ENCODE peak calls at places on chromosomes 11 and 22, in nine cellular contexts. G, P, L, J, C, I, O, W and H are unnamed samples.

GRCh38 chr22:19929586-19930302 is 11.8 kb upstream of the COMT start:
- DNase-seq in G (no peak), P (no peak), L (no peak), J (no peak), C (no peak), I (no peak), O (no peak), W (no peak), H (no peak)

GRCh38 chr22:23204541-23205157 is 24.3 kb downstream of the BCR start:
- DNase-seq in G (peak), P (no peak), L (peak), J (peak), C (no peak), I (no peak), O (no peak), W (no peak), H (peak)

GRCh38 chr11:14029971-14030531 is 67.5 kb downstream of the SPON1 start:
- DNase-seq in G (peak), P (peak), L (peak), J (peak), C (no peak), I (no peak), O (peak), W (no peak), H (peak)

GRCh38 chr22:32482708-32483107 is 8.1 kb downstream of the FBXO7 start:
- DNase-seq in G (no peak), P (peak), L (no peak), J (no peak), C (no peak), I (no peak), O (no peak), W (no peak), H (no peak)

GRCh38 chr22:42912049-42912448 is 55.0 kb upstream of the ARFGAP3 start:
- DNase-seq in G (no peak), P (no peak), L (no peak), J (no peak), C (no peak), I (no peak), O (no peak), W (no peak), H (no peak)

GRCh38 chr11:66727883-66728759 is 895 bp downstream of the SPTBN2 start:
- DNase-seq in G (no peak), P (no peak), L (no peak), J (peak), C (peak), I (no peak), O (peak), W (no peak), H (no peak)

GRCh38 chr22:47602732-47603131 is 840.3 kb downstream of the TBC1D22A start:
- DNase-seq in G (no peak), P (no peak), L (no peak), J (no peak), C (no peak), I (no peak), O (no peak), W (no peak), H (no peak)

GRCh38 chr22:37197451-37198289 is 9.6 kb upstream of the C1QTNF6 start:
- DNase-seq in G (peak), P (peak), L (no peak), J (peak), C (peak), I (no peak), O (no peak), W (no peak), H (peak)

GRCh38 chr11:28505216-28505615 is 397.0 kb downstream of the METTL15 start:
- DNase-seq in G (no peak), P (no peak), L (no peak), J (no peak), C (no peak), I (no peak), O (no peak), W (no peak), H (no peak)

GRCh38 chr11:58765078-58765477 is 33.3 kb upstream of the GLYAT start:
- DNase-seq in G (no peak), P (no peak), L (no peak), J (no peak), C (no peak), I (no peak), O (no peak), W (no peak), H (no peak)
- H3K27ac ChIP-seq in G (no peak), P (no peak), L (no peak), J (no peak), C (no peak), I (no peak), O (no peak), W (no peak), H (no peak)

DNA sequence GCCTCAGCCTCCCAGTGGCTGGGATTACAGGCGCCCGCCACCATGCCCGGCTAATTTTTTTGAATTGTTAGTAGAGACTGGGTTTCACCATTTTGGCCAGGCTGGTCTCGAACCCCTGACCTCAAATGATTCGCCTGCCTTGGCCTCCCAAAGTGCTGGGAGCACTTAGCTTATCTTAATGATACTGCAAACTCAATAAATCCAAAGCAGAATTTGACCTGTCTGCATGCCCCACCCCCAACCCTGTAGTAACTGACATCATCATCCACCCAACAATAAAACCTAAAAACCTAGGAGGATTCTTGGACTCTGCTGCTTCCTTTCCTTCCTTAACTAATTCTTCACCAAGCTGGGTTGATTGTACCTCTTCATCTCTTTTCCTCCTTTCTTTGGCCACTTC is 6.3 kb upstream of the ADSL start:
- DNase-seq in G (no peak), P (peak), L (no peak), J (no peak), C (no peak), I (no peak), O (no peak), W (no peak), H (no peak)
- H3K27ac ChIP-seq in G (no peak), P (no peak), L (no peak), J (no peak), C (no peak), I (no peak), O (no peak), W (no peak), H (no peak)

GRCh38 chr11:102293873-102294601 is 23.2 kb upstream of the BIRC3 start:
- DNase-seq in G (peak), P (peak), L (no peak), J (no peak), C (peak), I (no peak), O (peak), W (peak), H (no peak)

GRCh38 chr11:102295045-102295444 is 22.2 kb upstream of the BIRC3 start:
- DNase-seq in G (no peak), P (no peak), L (no peak), J (no peak), C (no peak), I (no peak), O (no peak), W (no peak), H (no peak)

GRCh38 chr11:102291831-102292230 is 25.5 kb upstream of the BIRC3 start:
- DNase-seq in G (no peak), P (no peak), L (no peak), J (no peak), C (no peak), I (no peak), O (peak), W (no peak), H (no peak)

GRCh38 chr11:102289510-102290078 is 27.7 kb upstream of the BIRC3 start:
- DNase-seq in G (no peak), P (no peak), L (no peak), J (no peak), C (no peak), I (no peak), O (no peak), W (no peak), H (no peak)

GRCh38 chr11:102292951-102293350 is 24.3 kb upstream of the BIRC3 start:
- DNase-seq in G (no peak), P (no peak), L (no peak), J (no peak), C (no peak), I (no peak), O (no peak), W (no peak), H (no peak)
- H3K27ac ChIP-seq in G (no peak), P (no peak), L (no peak), J (no peak), C (no peak), I (no peak), O (no peak), W (peak), H (no peak)

GRCh38 chr22:17387356-17387755 is 18.1 kb downstream of the CECR2 start:
- DNase-seq in G (no peak), P (no peak), L (no peak), J (no peak), C (no peak), I (no peak), O (no peak), W (no peak), H (no peak)
- H3K27ac ChIP-seq in G (no peak), P (no peak), L (no peak), J (no peak), C (no peak), I (peak), O (peak), W (no peak), H (no peak)

DNA sequence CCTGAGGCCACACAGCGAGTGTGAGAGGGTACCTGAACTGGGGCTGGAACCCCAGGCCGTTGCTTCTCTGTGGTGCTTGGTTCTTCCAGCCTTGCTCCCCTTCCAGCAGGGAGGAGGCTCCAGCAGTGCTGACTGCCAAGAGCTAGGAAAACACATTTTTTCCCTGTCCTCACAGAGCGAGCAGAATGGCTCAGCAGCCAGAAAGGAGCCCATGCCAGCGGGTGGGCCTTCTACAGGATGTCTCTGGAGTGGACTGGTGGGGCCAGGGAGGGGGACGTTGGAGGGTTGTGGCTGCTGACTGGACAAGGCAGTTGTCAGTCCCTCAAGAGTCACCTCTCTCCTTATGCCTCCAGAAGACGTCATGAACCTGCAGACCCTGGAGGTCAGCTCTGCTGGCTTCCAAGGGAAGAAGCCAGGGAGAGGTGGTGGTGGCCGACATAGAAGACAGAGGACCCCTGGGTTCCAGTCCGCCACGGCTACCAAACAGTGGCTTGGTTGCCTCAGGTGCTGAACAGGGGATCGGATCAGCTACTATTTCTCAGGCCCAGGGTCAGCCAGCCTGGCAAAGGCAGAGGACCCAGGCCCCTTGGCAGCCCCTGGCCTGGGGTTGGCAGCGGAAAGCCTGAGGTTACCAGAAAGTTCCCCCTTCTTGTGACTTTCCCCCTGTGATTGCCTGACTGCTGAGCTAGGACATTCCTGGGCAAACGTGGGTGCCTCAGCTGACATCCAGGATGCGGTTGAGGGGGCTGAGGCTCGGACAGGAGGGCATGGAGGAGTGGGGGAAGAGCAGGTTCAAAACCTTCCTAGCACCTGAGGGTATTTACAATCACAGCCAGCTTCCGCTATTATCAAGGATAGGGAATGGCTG is 3.7 kb downstream of the MAFF start:
- DNase-seq in G (peak), P (no peak), L (peak), J (no peak), C (no peak), I (peak), O (peak), W (no peak), H (peak)
- H3K27ac ChIP-seq in G (no peak), P (no peak), L (peak), J (no peak), C (no peak), I (no peak), O (no peak), W (no peak), H (peak)

GRCh38 chr22:36151006-36151595 is 9.5 kb downstream of the APOL3 start:
- DNase-seq in G (no peak), P (no peak), L (no peak), J (no peak), C (no peak), I (no peak), O (no peak), W (no peak), H (no peak)
- H3K27ac ChIP-seq in G (peak), P (no peak), L (peak), J (no peak), C (no peak), I (no peak), O (no peak), W (no peak), H (peak)